ENCODE peak calls at places on chromosomes 2 and 18, in eight cellular contexts. One of them, this sample, is unnamed.

GRCh38 chr2:34261701-34262100 is 662.6 kb upstream of the FAM98A start:
- DNase-seq in upper lobe of right lung: no peak
- DNase-seq in colonic mucosa: no peak
- DNase-seq in HCT116: no peak
- DNase-seq in anterior cingulate cortex: no peak
- DNase-seq in GM23338: peak
- DNase-seq in dorsolateral prefrontal cortex: no peak
- DNase-seq in Daoy: no peak
- DNase-seq in this sample: no peak

GRCh38 chr18:3455938-3456685 is 6.1 kb downstream of the TGIF1 start:
- DNase-seq in GM23338: peak
- DNase-seq in HCT116: no peak
- DNase-seq in anterior cingulate cortex: no peak
- DNase-seq in dorsolateral prefrontal cortex: no peak
- DNase-seq in upper lobe of right lung: no peak
- DNase-seq in Daoy: no peak
- DNase-seq in colonic mucosa: peak
- DNase-seq in this sample: no peak

GRCh38 chr2:143128681-143129580 is at the start of gene ARHGAP15:
- DNase-seq in HCT116: no peak
- DNase-seq in anterior cingulate cortex: no peak
- DNase-seq in upper lobe of right lung: no peak
- DNase-seq in Daoy: no peak
- DNase-seq in colonic mucosa: peak
- DNase-seq in dorsolateral prefrontal cortex: no peak
- DNase-seq in GM23338: no peak
- DNase-seq in this sample: no peak

GRCh38 chr2:79040967-79041582 is 15.6 kb downstream of the REG3G start:
- DNase-seq in anterior cingulate cortex: no peak
- DNase-seq in Daoy: no peak
- DNase-seq in colonic mucosa: no peak
- DNase-seq in dorsolateral prefrontal cortex: no peak
- DNase-seq in GM23338: peak
- DNase-seq in HCT116: no peak
- DNase-seq in upper lobe of right lung: no peak
- DNase-seq in this sample: no peak

GRCh38 chr2:220966636-220967035 is 605.5 kb downstream of the EPHA4 start:
- DNase-seq in colonic mucosa: no peak
- DNase-seq in HCT116: no peak
- DNase-seq in dorsolateral prefrontal cortex: no peak
- DNase-seq in upper lobe of right lung: no peak
- DNase-seq in Daoy: peak
- DNase-seq in GM23338: no peak
- DNase-seq in anterior cingulate cortex: no peak
- DNase-seq in this sample: no peak

GRCh38 chr2:121476714-121477113 is 54.0 kb upstream of the RNU4ATAC start:
- DNase-seq in HCT116: no peak
- DNase-seq in Daoy: no peak
- DNase-seq in GM23338: no peak
- DNase-seq in upper lobe of right lung: no peak
- DNase-seq in dorsolateral prefrontal cortex: no peak
- DNase-seq in anterior cingulate cortex: no peak
- DNase-seq in colonic mucosa: no peak
- DNase-seq in this sample: no peak

GRCh38 chr2:165144315-165144714 is 59.5 kb downstream of the SCN3A start:
- DNase-seq in HCT116: no peak
- DNase-seq in upper lobe of right lung: no peak
- DNase-seq in GM23338: peak
- DNase-seq in anterior cingulate cortex: no peak
- DNase-seq in dorsolateral prefrontal cortex: no peak
- DNase-seq in Daoy: no peak
- DNase-seq in colonic mucosa: no peak
- DNase-seq in this sample: no peak

GRCh38 chr2:84395819-84396218 is 63.3 kb downstream of the SUCLG1 start:
- DNase-seq in dorsolateral prefrontal cortex: no peak
- DNase-seq in Daoy: no peak
- DNase-seq in upper lobe of right lung: no peak
- DNase-seq in HCT116: no peak
- DNase-seq in colonic mucosa: no peak
- DNase-seq in GM23338: no peak
- DNase-seq in anterior cingulate cortex: no peak
- DNase-seq in this sample: no peak

GRCh38 chr2:103615706-103616105 is 853.9 kb downstream of the TMEM182 start:
- DNase-seq in GM23338: no peak
- DNase-seq in colonic mucosa: no peak
- DNase-seq in HCT116: no peak
- DNase-seq in anterior cingulate cortex: no peak
- DNase-seq in dorsolateral prefrontal cortex: no peak
- DNase-seq in upper lobe of right lung: no peak
- DNase-seq in Daoy: no peak
- DNase-seq in this sample: no peak

GRCh38 chr2:200756618-200757321 is 54.9 kb upstream of the BZW1 start:
- DNase-seq in HCT116: no peak
- DNase-seq in upper lobe of right lung: no peak
- DNase-seq in Daoy: peak
- DNase-seq in colonic mucosa: peak
- DNase-seq in anterior cingulate cortex: no peak
- DNase-seq in GM23338: no peak
- DNase-seq in dorsolateral prefrontal cortex: no peak
- DNase-seq in this sample: no peak

GRCh38 chr18:13374468-13375301 is 156.1 kb downstream of the LDLRAD4 start:
- DNase-seq in colonic mucosa: no peak
- DNase-seq in GM23338: peak
- DNase-seq in Daoy: no peak
- DNase-seq in anterior cingulate cortex: peak
- DNase-seq in HCT116: no peak
- DNase-seq in dorsolateral prefrontal cortex: peak
- DNase-seq in upper lobe of right lung: no peak
- DNase-seq in this sample: no peak

This sample was measured in HAP-1.